ENCODE peak calls at places on chromosomes 1 and 21, in six cellular contexts. D is stimulated activated CD4-positive, alpha-beta T cell treated with anti-CD3 and anti-CD28 coated beads, TNF-alpha, amount 100 ng/mL, for 4 hours; Q is upper lobe of right lung; H is left lobe of liver; G is iPS-NIHi11; V is smooth muscle cell of the brain vasculature. R is an unnamed sample.

GRCh38 chr1:226332947-226333346 is 24.0 kb upstream of the LIN9 start:
- DNase-seq in V (no peak), G (no peak), D (no peak), H (no peak), Q (no peak), R (no peak)

GRCh38 chr1:36342426-36343185 is 19.2 kb upstream of the EVA1B start:
- DNase-seq in G (peak; percentile 76), D (peak; percentile 37), Q (peak; percentile 75), H (no peak), V (no peak), R (peak; percentile 39)

GRCh38 chr1:116373451-116374339 is 651 bp downstream of the ATP1A1 start:
- DNase-seq in H (peak; percentile 61), D (peak; percentile 29), Q (peak; percentile 89), G (peak; percentile 58), V (no peak), R (no peak)

GRCh38 chr1:208501542-208501941 is 257.4 kb upstream of the PLXNA2 start:
- DNase-seq in D (no peak), Q (no peak), H (no peak), G (no peak), V (no peak), R (no peak)

GRCh38 chr21:37041706-37042271 is 31.1 kb downstream of the PIGP start:
- DNase-seq in Q (no peak), D (no peak), V (no peak), G (peak; percentile 22), H (no peak), R (no peak)

GRCh38 chr1:243549108-243549507 is 293.3 kb downstream of the SDCCAG8 start:
- DNase-seq in V (no peak), D (no peak), H (no peak), G (no peak), Q (no peak), R (no peak)

GRCh38 chr1:236603896-236604217 is 459 bp downstream of the HEATR1 start:
- DNase-seq in G (peak; percentile 20), D (no peak), Q (no peak), V (no peak), H (no peak), R (no peak)

GRCh38 chr1:94883688-94884087 is 43.2 kb downstream of the CNN3 start:
- DNase-seq in G (no peak), H (no peak), D (peak; percentile 1), Q (no peak), V (peak; percentile 80), R (no peak)

GRCh38 chr1:90730247-90731022 is 13.3 kb upstream of the BARHL2 start:
- DNase-seq in H (no peak), G (no peak), V (no peak), D (no peak), Q (no peak), R (no peak)

GRCh38 chr1:78535286-78535685 is 44.5 kb downstream of the PTGFR start:
- DNase-seq in G (no peak), V (no peak), D (no peak), H (no peak), Q (no peak), R (no peak)

GRCh38 chr1:234734864-234735263 is 124.9 kb upstream of the IRF2BP2 start:
- DNase-seq in Q (peak; percentile 57), D (no peak), G (no peak), V (no peak), H (no peak), R (no peak)

GRCh38 chr1:244801246-244801645 is 34.2 kb upstream of the COX20 start:
- DNase-seq in G (peak; percentile 65), H (peak; percentile 55), Q (no peak), V (no peak), D (peak; percentile 12), R (peak; percentile 17)

GRCh38 chr1:238364214-238364892 is 473.6 kb upstream of the ZP4 start:
- DNase-seq in Q (no peak), V (no peak), D (no peak), H (no peak), G (no peak), R (no peak)

GRCh38 chr1:20936621-20937020 is 149.5 kb upstream of the HP1BP3 start:
- DNase-seq in H (no peak), G (no peak), D (no peak), V (no peak), Q (no peak), R (no peak)

GRCh38 chr1:24201941-24202440 is 14.9 kb upstream of the IFNLR1 start:
- DNase-seq in D (peak; percentile 27), G (peak; percentile 75), Q (peak; percentile 73), H (peak; percentile 83), V (peak; percentile 86), R (peak; percentile 86)

GRCh38 chr1:202311880-202312635 is 29.7 kb downstream of the UBE2T start:
- DNase-seq in H (no peak), G (no peak), D (no peak), V (no peak), Q (no peak), R (no peak)

GRCh38 chr1:5691795-5692517 is 300.3 kb downstream of the NPHP4 start:
- DNase-seq in G (no peak), H (no peak), V (no peak), D (no peak), Q (no peak), R (no peak)

GRCh38 chr21:43270800-43271261 is 102.0 kb downstream of the CRYAA start:
- DNase-seq in D (no peak), Q (peak; percentile 54), H (no peak), G (no peak), V (no peak), R (no peak)

GRCh38 chr1:183124259-183124658 is 61.8 kb upstream of the LAMC2 start:
- DNase-seq in V (no peak), Q (no peak), D (no peak), H (no peak), G (no peak), R (no peak)

GRCh38 chr1:914253-914890 is 9.4 kb upstream of the SAMD11 start:
- DNase-seq in G (no peak), Q (peak; percentile 25), D (no peak), H (no peak), V (no peak), R (no peak)

GRCh38 chr1:18725231-18725895 is 94.7 kb downstream of the PAX7 start:
- DNase-seq in H (no peak), D (no peak), G (peak; percentile 76), Q (no peak), V (no peak), R (no peak)

GRCh38 chr1:168550971-168551370 is 7.2 kb upstream of the XCL2 start:
- DNase-seq in D (no peak), Q (no peak), H (no peak), V (no peak), G (no peak), R (no peak)

GRCh38 chr1:61539720-61540462 is 185.1 kb downstream of the TM2D1 start:
- DNase-seq in G (no peak), Q (no peak), H (no peak), D (no peak), V (no peak), R (no peak)

GRCh38 chr1:103171041-103171590 is 62.8 kb upstream of the COL11A1 start:
- DNase-seq in D (no peak), H (no peak), Q (no peak), G (no peak), V (no peak), R (no peak)

GRCh38 chr1:157958280-157958679 is 35.2 kb upstream of the KIRREL1 start:
- DNase-seq in D (no peak), V (no peak), G (no peak), H (no peak), Q (no peak), R (no peak)

GRCh38 chr21:34830386-34831140 is 161.8 kb downstream of the CLIC6 start:
- DNase-seq in H (no peak), V (no peak), D (no peak), G (no peak), Q (no peak), R (no peak)

GRCh38 chr1:59948990-59949389 is 22.4 kb upstream of the CYP2J2 start:
- DNase-seq in D (no peak), H (no peak), Q (no peak), G (no peak), V (no peak), R (no peak)

GRCh38 chr1:179743679-179744400 is 749 bp downstream of the FAM163A start:
- DNase-seq in D (no peak), Q (no peak), G (peak; percentile 51), V (no peak), H (no peak), R (no peak)

GRCh38 chr1:111654839-111655238 is 35.2 kb downstream of the RAP1A start:
- DNase-seq in H (no peak), Q (no peak), V (no peak), D (no peak), G (no peak), R (no peak)

R was measured in Panc1.